ENCODE peak calls at places on chromosomes 11 and 22, in six cellular contexts. W is fibroblast of villous mesenchyme, A is transverse colon, R is NCI-H1105 treated with DMSO at 0.1 percent for 48 hours, U is cardiac fibroblast, B is GM20000. K is an unnamed sample.

GRCh38 chr22:47325249-47325648 is 562.8 kb downstream of the TBC1D22A start:
- DNase-seq in W (no peak), A (no peak), R (no peak), U (no peak), B (no peak), K (no peak)

GRCh38 chr11:117993988-117994741 is 8.0 kb downstream of the IL10RA start:
- DNase-seq in W (no peak), A (no peak), R (no peak), U (no peak), B (no peak), K (no peak)

GRCh38 chr11:76736773-76737495 is 46.2 kb upstream of the TSKU start:
- DNase-seq in W (no peak), A (no peak), R (peak), U (no peak), B (no peak), K (no peak)

GRCh38 chr11:70029115-70029830 is 48.8 kb upstream of the ANO1 start:
- DNase-seq in W (no peak), A (no peak), R (no peak), U (no peak), B (no peak), K (no peak)

GRCh38 chr11:47950396-47950795 is 30.0 kb upstream of the PTPRJ start:
- DNase-seq in W (no peak), A (peak), R (no peak), U (peak), B (no peak), K (peak)

GRCh38 chr11:111387318-111387863 is 8.3 kb upstream of the POU2AF1 start:
- DNase-seq in W (no peak), A (peak), R (peak), U (no peak), B (no peak), K (no peak)

GRCh38 chr11:33630936-33631748 is 69.5 kb downstream of the C11orf91 start:
- DNase-seq in W (no peak), A (no peak), R (no peak), U (peak), B (no peak), K (no peak)

GRCh38 chr11:35236667-35237003 is 97.7 kb downstream of the CD44 start:
- DNase-seq in W (no peak), A (no peak), R (no peak), U (peak), B (no peak), K (peak)

GRCh38 chr11:130088217-130088616 is 18.5 kb downstream of the APLP2 start:
- DNase-seq in W (no peak), A (no peak), R (no peak), U (no peak), B (no peak), K (no peak)

GRCh38 chr11:48123934-48124755 is 92.5 kb upstream of the OR4B1 start:
- DNase-seq in W (peak), A (no peak), R (no peak), U (no peak), B (no peak), K (peak)

GRCh38 chr22:32700186-32700882 is 101.2 kb upstream of the TIMP3 start:
- DNase-seq in W (peak), A (no peak), R (no peak), U (peak), B (no peak), K (peak)

GRCh38 chr11:84014539-84014938 is 728.4 kb upstream of the CCDC90B start:
- DNase-seq in W (no peak), A (no peak), R (no peak), U (no peak), B (no peak), K (no peak)

GRCh38 chr11:46127150-46127638 is 5.9 kb upstream of the PHF21A start:
- DNase-seq in W (peak), A (peak), R (no peak), U (peak), B (peak), K (peak)

GRCh38 chr11:110712643-110713468 is 619 bp upstream of the ARHGAP20 start:
- DNase-seq in W (peak), A (peak), R (no peak), U (peak), B (peak), K (peak)

GRCh38 chr22:24707477-24707816 is 67.1 kb downstream of the PIWIL3 start:
- DNase-seq in W (no peak), A (peak), R (no peak), U (no peak), B (no peak), K (no peak)

GRCh38 chr11:122186439-122187080 is 70.5 kb upstream of the BLID start:
- DNase-seq in W (peak), A (no peak), R (no peak), U (peak), B (no peak), K (peak)

GRCh38 chr11:726278-726915 is 20.4 kb downstream of the EPS8L2 start:
- DNase-seq in W (peak), A (peak), R (peak), U (peak), B (peak), K (no peak)

GRCh38 chr11:61971177-61972111 is 4.0 kb upstream of the FTH1 start:
- DNase-seq in W (peak), A (peak), R (peak), U (peak), B (peak), K (peak)

GRCh38 chr22:44638966-44639739 is 62.9 kb upstream of the PRR5 start:
- DNase-seq in W (peak), A (no peak), R (no peak), U (no peak), B (no peak), K (no peak)

GRCh38 chr11:83044958-83045712 is 26.6 kb downstream of the RAB30 start:
- DNase-seq in W (peak), A (no peak), R (no peak), U (peak), B (peak), K (peak)

GRCh38 chr11:70669871-70670683 is 271.7 kb downstream of the CTTN start:
- DNase-seq in W (no peak), A (no peak), R (no peak), U (no peak), B (no peak), K (no peak)

GRCh38 chr11:116865696-116866095 is 28.3 kb upstream of the APOA1 start:
- DNase-seq in W (peak), A (no peak), R (no peak), U (no peak), B (no peak), K (peak)

GRCh38 chr11:16895306-16895705 is 118.9 kb downstream of the PLEKHA7 start:
- DNase-seq in W (no peak), A (no peak), R (no peak), U (peak), B (no peak), K (no peak)

K was measured in mesenchymal stem cell.